ENCODE peak calls at places on chromosome 15, in nine cellular contexts. T is GOT3; Q is activated T-helper 1 cell treated with anti-CD3 and anti-CD28 coated beads, Interleukin-2, amount 50 U/mL, for 16 hours; G is GM23338; K is adrenal gland; Z is cardiac fibroblast; F is upper lobe of left lung; B is WTC11; R is osteoblast. V is an unnamed sample.

GRCh38 chr15:52804526-52805081 is 14.5 kb upstream of the ONECUT1 start:
- DNase-seq in T (no peak), Q (no peak), G (peak; percentile 93), K (no peak), Z (no peak), F (peak; percentile 48), B (peak; percentile 65), R (peak; percentile 73), V (peak; percentile 32)

GRCh38 chr15:35209838-35210237 is 124.7 kb upstream of the NANOGP8 start:
- DNase-seq in T (no peak), Q (no peak), G (no peak), K (no peak), Z (peak; percentile 5), F (no peak), B (no peak), R (no peak), V (no peak)

GRCh38 chr15:76169013-76169412 is 109.2 kb downstream of the TMEM266 start:
- DNase-seq in T (no peak), Q (no peak), G (peak; percentile 64), K (no peak), Z (no peak), F (no peak), B (peak; percentile 34), R (peak; percentile 72), V (peak; percentile 44)

GRCh38 chr15:58043192-58043903 is 22.2 kb downstream of the ALDH1A2 start:
- DNase-seq in T (no peak), Q (no peak), G (peak; percentile 51), K (peak; percentile 46), Z (peak; percentile 62), F (no peak), B (peak; percentile 29), R (no peak), V (peak; percentile 64)

GRCh38 chr15:22887157-22887951 is 48.9 kb downstream of the NIPA2 start:
- DNase-seq in T (no peak), Q (no peak), G (no peak), K (no peak), Z (peak; percentile 51), F (no peak), B (no peak), R (peak; percentile 93), V (no peak)

GRCh38 chr15:72198410-72199270 is 1.1 kb upstream of the GRAMD2A start:
- DNase-seq in T (no peak), Q (no peak), G (peak; percentile 20), K (no peak), Z (no peak), F (no peak), B (no peak), R (peak; percentile 72), V (no peak)

GRCh38 chr15:24955549-24955929 is 752 bp downstream of the SNRPN start:
- DNase-seq in T (no peak), Q (no peak), G (no peak), K (peak; percentile 28), Z (no peak), F (peak; percentile 86), B (no peak), R (peak; percentile 57), V (peak; percentile 32)

GRCh38 chr15:75943713-75944215 is 40.1 kb downstream of the FBXO22 start:
- DNase-seq in T (no peak), Q (no peak), G (peak; percentile 12), K (no peak), Z (no peak), F (no peak), B (no peak), R (no peak), V (no peak)

GRCh38 chr15:40650479-40650878 is 44.5 kb upstream of the RAD51 start:
- DNase-seq in T (no peak), Q (no peak), G (no peak), K (no peak), Z (no peak), F (no peak), B (no peak), R (no peak), V (no peak)

GRCh38 chr15:91548588-91548987 is 304.9 kb upstream of the SLCO3A1 start:
- DNase-seq in T (no peak), Q (no peak), G (no peak), K (no peak), Z (no peak), F (no peak), B (no peak), R (no peak), V (no peak)

GRCh38 chr15:99507016-99507731 is 58.6 kb upstream of the MEF2A start:
- DNase-seq in T (no peak), Q (no peak), G (no peak), K (peak; percentile 64), Z (peak; percentile 93), F (no peak), B (no peak), R (no peak), V (peak; percentile 69)

GRCh38 chr15:48028712-48029111 is 92.1 kb upstream of the SLC24A5 start:
- DNase-seq in T (no peak), Q (no peak), G (no peak), K (no peak), Z (no peak), F (peak; percentile 2), B (no peak), R (no peak), V (no peak)

GRCh38 chr15:83695901-83696425 is 42.0 kb downstream of the ADAMTSL3 start:
- DNase-seq in T (no peak), Q (no peak), G (no peak), K (no peak), Z (no peak), F (no peak), B (no peak), R (peak; percentile 58), V (no peak)

GRCh38 chr15:52164631-52165265 is 26.4 kb downstream of the GNB5 start:
- DNase-seq in T (no peak), Q (no peak), G (no peak), K (no peak), Z (no peak), F (no peak), B (no peak), R (no peak), V (no peak)

GRCh38 chr15:82262422-82263026 is at the start of the genes EFL1 and SAXO2:
- DNase-seq in T (peak; percentile 61), Q (peak; percentile 82), G (peak; percentile 90), K (peak; percentile 95), Z (peak; percentile 89), F (peak; percentile 99), B (peak; percentile 92), R (peak; percentile 95), V (peak; percentile 98)

GRCh38 chr15:63146684-63147083 is 10.6 kb downstream of the RPS27L start:
- DNase-seq in T (no peak), Q (no peak), G (no peak), K (no peak), Z (peak; percentile 52), F (no peak), B (no peak), R (no peak), V (peak; percentile 9)

GRCh38 chr15:65870889-65871533 is 1.7 kb downstream of the RAB11A start:
- DNase-seq in T (no peak), Q (no peak), G (peak; percentile 31), K (no peak), Z (peak; percentile 80), F (no peak), B (no peak), R (peak; percentile 81), V (peak; percentile 27)

V was measured in left kidney.